ENCODE peak calls at places on chromosomes 12 and 14, in ten cellular contexts. One of them, this sample, is unnamed.

GRCh38 chr12:67772276-67773169 is 124.0 kb downstream of the DYRK2 start:
- DNase-seq in transverse colon: no peak
- DNase-seq in breast epithelium: no peak
- DNase-seq in spleen: no peak
- DNase-seq in GM12892: no peak
- DNase-seq in Panc1: no peak
- DNase-seq in stomach: no peak
- DNase-seq in K562: no peak
- DNase-seq in SK-N-SH: peak
- DNase-seq in GM23338: peak
- DNase-seq in this sample: no peak

GRCh38 chr12:56834886-56835285 is 71.8 kb downstream of the HSD17B6 start:
- DNase-seq in transverse colon: no peak
- DNase-seq in breast epithelium: no peak
- DNase-seq in spleen: no peak
- DNase-seq in GM12892: no peak
- DNase-seq in Panc1: no peak
- DNase-seq in stomach: no peak
- DNase-seq in K562: no peak
- DNase-seq in SK-N-SH: no peak
- DNase-seq in GM23338: no peak
- DNase-seq in this sample: no peak

GRCh38 chr14:100885196-100886030 is 18.1 kb downstream of the RTL1 start:
- DNase-seq in transverse colon: no peak
- DNase-seq in breast epithelium: no peak
- DNase-seq in spleen: no peak
- DNase-seq in GM12892: no peak
- DNase-seq in Panc1: no peak
- DNase-seq in stomach: no peak
- DNase-seq in K562: no peak
- DNase-seq in SK-N-SH: peak
- DNase-seq in GM23338: no peak
- DNase-seq in this sample: no peak

GRCh38 chr12:118649765-118650585 is 273.6 kb downstream of the SUDS3 start:
- DNase-seq in transverse colon: no peak
- DNase-seq in breast epithelium: no peak
- DNase-seq in spleen: no peak
- DNase-seq in GM12892: no peak
- DNase-seq in Panc1: no peak
- DNase-seq in stomach: no peak
- DNase-seq in K562: no peak
- DNase-seq in SK-N-SH: no peak
- DNase-seq in GM23338: no peak
- DNase-seq in this sample: no peak

GRCh38 chr14:67446371-67447032 is 34.5 kb upstream of the PLEK2 start:
- DNase-seq in transverse colon: no peak
- DNase-seq in breast epithelium: no peak
- DNase-seq in spleen: no peak
- DNase-seq in GM12892: no peak
- DNase-seq in Panc1: no peak
- DNase-seq in stomach: no peak
- DNase-seq in K562: no peak
- DNase-seq in SK-N-SH: no peak
- DNase-seq in GM23338: no peak
- DNase-seq in this sample: no peak

GRCh38 chr14:38210168-38210567 is 2.5 kb downstream of the SSTR1 start:
- DNase-seq in transverse colon: no peak
- DNase-seq in breast epithelium: no peak
- DNase-seq in spleen: no peak
- DNase-seq in GM12892: no peak
- DNase-seq in Panc1: no peak
- DNase-seq in stomach: peak
- DNase-seq in K562: no peak
- DNase-seq in SK-N-SH: no peak
- DNase-seq in GM23338: peak
- DNase-seq in this sample: no peak

GRCh38 chr12:1184402-1184801 is 193.4 kb downstream of the ERC1 start:
- DNase-seq in transverse colon: no peak
- DNase-seq in breast epithelium: no peak
- DNase-seq in spleen: no peak
- DNase-seq in GM12892: no peak
- DNase-seq in Panc1: no peak
- DNase-seq in stomach: no peak
- DNase-seq in K562: no peak
- DNase-seq in SK-N-SH: no peak
- DNase-seq in GM23338: no peak
- DNase-seq in this sample: no peak

GRCh38 chr12:52156757-52157565 is 34.9 kb downstream of the KRT80 start:
- DNase-seq in transverse colon: peak
- DNase-seq in breast epithelium: peak
- DNase-seq in spleen: peak
- DNase-seq in GM12892: peak
- DNase-seq in Panc1: no peak
- DNase-seq in stomach: peak
- DNase-seq in K562: peak
- DNase-seq in SK-N-SH: peak
- DNase-seq in GM23338: peak
- DNase-seq in this sample: peak

GRCh38 chr12:75838309-75838708 is 193.3 kb downstream of the PHLDA1 start:
- DNase-seq in transverse colon: no peak
- DNase-seq in breast epithelium: no peak
- DNase-seq in spleen: no peak
- DNase-seq in GM12892: no peak
- DNase-seq in Panc1: no peak
- DNase-seq in stomach: no peak
- DNase-seq in K562: no peak
- DNase-seq in SK-N-SH: no peak
- DNase-seq in GM23338: no peak
- DNase-seq in this sample: no peak

GRCh38 chr12:75844049-75844448 is 187.5 kb downstream of the PHLDA1 start:
- DNase-seq in transverse colon: no peak
- DNase-seq in breast epithelium: no peak
- DNase-seq in spleen: no peak
- DNase-seq in GM12892: no peak
- DNase-seq in Panc1: no peak
- DNase-seq in stomach: no peak
- DNase-seq in K562: no peak
- DNase-seq in SK-N-SH: no peak
- DNase-seq in GM23338: no peak
- DNase-seq in this sample: no peak

GRCh38 chr12:75837700-75838099 is 193.9 kb downstream of the PHLDA1 start:
- DNase-seq in transverse colon: no peak
- DNase-seq in breast epithelium: no peak
- DNase-seq in spleen: no peak
- DNase-seq in GM12892: no peak
- DNase-seq in Panc1: no peak
- DNase-seq in stomach: no peak
- DNase-seq in K562: peak
- DNase-seq in SK-N-SH: peak
- DNase-seq in GM23338: no peak
- DNase-seq in this sample: no peak

GRCh38 chr12:75842119-75842518 is 189.5 kb downstream of the PHLDA1 start:
- DNase-seq in transverse colon: no peak
- DNase-seq in breast epithelium: no peak
- DNase-seq in spleen: no peak
- DNase-seq in GM12892: no peak
- DNase-seq in Panc1: no peak
- DNase-seq in stomach: no peak
- DNase-seq in K562: no peak
- DNase-seq in SK-N-SH: no peak
- DNase-seq in GM23338: no peak
- DNase-seq in this sample: no peak

DNA sequence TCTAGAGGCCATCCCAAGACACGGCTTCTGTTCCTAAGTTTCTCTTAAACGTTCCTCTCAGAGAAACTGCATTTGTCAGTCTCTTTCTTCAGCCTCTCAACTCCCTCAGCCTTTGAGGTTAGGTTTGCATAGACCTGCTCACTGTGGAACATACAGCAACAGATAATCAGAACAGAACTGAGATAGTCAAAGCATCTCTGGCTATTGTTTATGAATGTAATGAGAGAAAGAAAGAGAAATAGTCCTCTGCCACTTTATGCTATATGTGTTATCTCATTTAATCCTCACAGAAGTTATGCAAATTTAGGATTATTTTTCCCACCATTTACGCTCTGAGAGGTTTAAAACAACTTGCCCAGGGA is 190.6 kb downstream of the PHLDA1 start:
- DNase-seq in transverse colon: no peak
- DNase-seq in breast epithelium: no peak
- DNase-seq in spleen: no peak
- DNase-seq in GM12892: no peak
- DNase-seq in Panc1: no peak
- DNase-seq in stomach: no peak
- DNase-seq in K562: no peak
- DNase-seq in SK-N-SH: no peak
- DNase-seq in GM23338: no peak
- DNase-seq in this sample: no peak
- TF ChIP-seq POLR2AphosphoS5 in transverse colon: no peak
- TF ChIP-seq POLR2AphosphoS5 in breast epithelium: no peak
- TF ChIP-seq POLR2AphosphoS5 in spleen: no peak
- TF ChIP-seq POLR2AphosphoS5 in GM12892: no peak
- TF ChIP-seq POLR2AphosphoS5 in Panc1: no peak
- TF ChIP-seq POLR2AphosphoS5 in stomach: no peak
- TF ChIP-seq POLR2AphosphoS5 in K562: no peak
- TF ChIP-seq POLR2AphosphoS5 in SK-N-SH: no peak
- TF ChIP-seq POLR2AphosphoS5 in GM23338: no peak
- TF ChIP-seq POLR2AphosphoS5 in this sample: no peak

GRCh38 chr12:107329569-107330324 is 236.4 kb upstream of the CRY1 start:
- DNase-seq in transverse colon: no peak
- DNase-seq in breast epithelium: no peak
- DNase-seq in spleen: no peak
- DNase-seq in GM12892: no peak
- DNase-seq in Panc1: no peak
- DNase-seq in stomach: no peak
- DNase-seq in K562: no peak
- DNase-seq in SK-N-SH: no peak
- DNase-seq in GM23338: no peak
- DNase-seq in this sample: no peak

GRCh38 chr12:107326237-107326636 is 232.9 kb upstream of the CRY1 start:
- DNase-seq in transverse colon: no peak
- DNase-seq in breast epithelium: no peak
- DNase-seq in spleen: no peak
- DNase-seq in GM12892: no peak
- DNase-seq in Panc1: no peak
- DNase-seq in stomach: no peak
- DNase-seq in K562: no peak
- DNase-seq in SK-N-SH: no peak
- DNase-seq in GM23338: no peak
- DNase-seq in this sample: no peak

GRCh38 chr12:107327783-107328182 is 234.4 kb upstream of the CRY1 start:
- DNase-seq in transverse colon: no peak
- DNase-seq in breast epithelium: no peak
- DNase-seq in spleen: no peak
- DNase-seq in GM12892: no peak
- DNase-seq in Panc1: no peak
- DNase-seq in stomach: no peak
- DNase-seq in K562: no peak
- DNase-seq in SK-N-SH: no peak
- DNase-seq in GM23338: no peak
- DNase-seq in this sample: no peak

GRCh38 chr12:107330901-107331431 is 237.6 kb upstream of the CRY1 start:
- DNase-seq in transverse colon: no peak
- DNase-seq in breast epithelium: no peak
- DNase-seq in spleen: no peak
- DNase-seq in GM12892: no peak
- DNase-seq in Panc1: no peak
- DNase-seq in stomach: no peak
- DNase-seq in K562: no peak
- DNase-seq in SK-N-SH: no peak
- DNase-seq in GM23338: no peak
- DNase-seq in this sample: no peak

DNA sequence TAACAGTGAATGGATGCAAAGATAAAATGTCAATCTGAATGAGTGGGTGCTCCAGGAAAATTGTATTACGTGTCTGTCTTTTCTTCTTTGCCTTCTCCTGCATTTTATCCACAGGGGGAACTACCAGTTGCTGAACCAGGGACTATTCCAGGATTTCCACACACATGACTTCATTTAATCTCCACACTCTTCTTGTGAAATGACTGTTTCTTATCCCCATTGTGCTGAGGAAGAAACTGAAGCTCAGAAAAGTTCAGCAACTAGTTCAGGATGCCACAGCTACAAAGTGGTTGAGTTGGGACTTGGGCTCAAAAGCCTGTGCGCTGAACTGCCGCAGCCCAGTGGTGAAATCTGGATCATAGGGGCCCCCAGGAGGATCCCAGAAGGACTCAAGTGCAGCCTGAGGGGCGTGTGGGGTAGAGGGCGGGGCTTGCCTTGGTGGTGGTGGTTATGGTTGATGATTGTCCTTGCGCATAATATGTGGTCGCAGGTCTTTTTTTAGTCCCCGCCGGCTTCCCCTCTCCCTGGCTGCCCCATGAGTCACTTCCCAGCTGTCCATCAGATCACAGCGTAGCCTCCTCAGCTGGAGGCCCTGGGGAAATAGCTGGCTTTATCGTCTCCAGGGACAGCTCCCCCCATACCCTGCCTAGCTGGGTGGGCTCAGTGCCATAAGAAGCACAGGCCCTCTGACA is 235.2 kb upstream of the CRY1 start:
- DNase-seq in transverse colon: no peak
- DNase-seq in breast epithelium: no peak
- DNase-seq in spleen: no peak
- DNase-seq in GM12892: no peak
- DNase-seq in Panc1: no peak
- DNase-seq in stomach: no peak
- DNase-seq in K562: no peak
- DNase-seq in SK-N-SH: no peak
- DNase-seq in GM23338: no peak
- DNase-seq in this sample: no peak
- TF ChIP-seq POLR2AphosphoS5 in transverse colon: no peak
- TF ChIP-seq POLR2AphosphoS5 in breast epithelium: no peak
- TF ChIP-seq POLR2AphosphoS5 in spleen: no peak
- TF ChIP-seq POLR2AphosphoS5 in GM12892: no peak
- TF ChIP-seq POLR2AphosphoS5 in Panc1: no peak
- TF ChIP-seq POLR2AphosphoS5 in stomach: no peak
- TF ChIP-seq POLR2AphosphoS5 in K562: no peak
- TF ChIP-seq POLR2AphosphoS5 in SK-N-SH: no peak
- TF ChIP-seq POLR2AphosphoS5 in GM23338: no peak
- TF ChIP-seq POLR2AphosphoS5 in this sample: no peak

DNA sequence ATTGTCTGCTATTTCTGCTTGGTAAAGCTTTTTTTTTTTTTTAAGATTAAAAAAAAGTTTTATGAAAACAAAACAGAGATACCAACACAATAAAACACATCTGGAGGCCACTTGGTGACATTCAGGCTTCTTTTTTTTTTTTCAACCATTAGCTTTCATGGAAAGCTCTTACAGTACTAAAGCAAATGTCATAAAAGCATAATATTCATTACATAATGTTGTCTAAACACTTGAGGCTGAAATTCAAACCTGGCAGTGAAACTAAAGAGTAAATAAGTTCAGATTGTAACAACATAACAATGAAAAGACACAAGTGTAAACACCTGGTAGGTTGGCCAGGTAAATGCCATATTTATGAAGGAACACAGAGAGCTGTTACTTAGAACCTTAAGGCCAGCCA is 14.7 kb downstream of the PRICKLE1 start:
- DNase-seq in transverse colon: no peak
- DNase-seq in breast epithelium: no peak
- DNase-seq in spleen: no peak
- DNase-seq in GM12892: no peak
- DNase-seq in Panc1: no peak
- DNase-seq in stomach: no peak
- DNase-seq in K562: no peak
- DNase-seq in SK-N-SH: no peak
- DNase-seq in GM23338: no peak
- DNase-seq in this sample: no peak
- TF ChIP-seq POLR2AphosphoS5 in transverse colon: no peak
- TF ChIP-seq POLR2AphosphoS5 in breast epithelium: no peak
- TF ChIP-seq POLR2AphosphoS5 in spleen: no peak
- TF ChIP-seq POLR2AphosphoS5 in GM12892: no peak
- TF ChIP-seq POLR2AphosphoS5 in Panc1: no peak
- TF ChIP-seq POLR2AphosphoS5 in stomach: no peak
- TF ChIP-seq POLR2AphosphoS5 in K562: no peak
- TF ChIP-seq POLR2AphosphoS5 in SK-N-SH: no peak
- TF ChIP-seq POLR2AphosphoS5 in GM23338: no peak
- TF ChIP-seq POLR2AphosphoS5 in this sample: no peak

DNA sequence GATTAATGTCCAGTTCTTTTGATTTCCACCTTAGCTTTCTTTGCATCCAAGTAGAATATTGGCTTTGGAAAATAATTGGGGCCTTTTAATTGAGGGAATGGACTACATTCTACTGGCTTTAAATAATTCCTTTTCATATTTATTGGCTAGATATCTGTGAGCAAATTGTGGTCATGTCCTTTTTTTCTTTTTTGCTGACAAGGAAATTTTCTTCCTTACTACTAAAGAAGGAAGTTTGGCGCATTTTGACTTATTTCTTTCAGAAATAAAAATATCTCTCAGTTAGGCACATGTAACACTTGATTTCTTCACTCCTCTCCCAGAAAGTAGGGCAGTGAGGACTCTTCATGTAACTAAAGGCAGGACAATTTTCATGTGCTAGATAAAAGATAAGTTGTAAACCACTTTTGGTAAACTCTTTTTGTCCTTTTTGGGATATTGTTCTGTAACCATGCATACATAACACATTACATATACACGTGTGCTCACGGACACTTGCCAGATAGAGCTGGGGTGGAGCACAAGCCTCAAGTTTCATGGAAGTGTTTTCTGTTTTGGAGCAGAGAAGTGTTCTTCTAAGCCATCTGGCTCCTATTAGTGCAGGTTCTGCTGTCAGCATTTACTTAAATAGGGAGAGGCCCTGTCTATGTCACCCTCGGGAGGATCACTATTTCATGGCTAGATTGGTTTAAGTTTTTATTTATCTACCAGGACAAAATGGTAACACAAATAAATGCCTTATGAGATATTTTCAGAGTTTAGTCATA is 85.1 kb upstream of the LRIG3 start:
- DNase-seq in transverse colon: no peak
- DNase-seq in breast epithelium: no peak
- DNase-seq in spleen: no peak
- DNase-seq in GM12892: no peak
- DNase-seq in Panc1: no peak
- DNase-seq in stomach: no peak
- DNase-seq in K562: no peak
- DNase-seq in SK-N-SH: no peak
- DNase-seq in GM23338: no peak
- DNase-seq in this sample: peak
- TF ChIP-seq POLR2AphosphoS5 in transverse colon: no peak
- TF ChIP-seq POLR2AphosphoS5 in breast epithelium: peak
- TF ChIP-seq POLR2AphosphoS5 in spleen: no peak
- TF ChIP-seq POLR2AphosphoS5 in GM12892: no peak
- TF ChIP-seq POLR2AphosphoS5 in Panc1: no peak
- TF ChIP-seq POLR2AphosphoS5 in stomach: no peak
- TF ChIP-seq POLR2AphosphoS5 in K562: no peak
- TF ChIP-seq POLR2AphosphoS5 in SK-N-SH: no peak
- TF ChIP-seq POLR2AphosphoS5 in GM23338: no peak
- TF ChIP-seq POLR2AphosphoS5 in this sample: peak